ENCODE peak calls at places on chromosomes 6 and 20, in six cellular contexts. H, G, T, X, R and P are unnamed samples.

GRCh38 chr20:16263582-16263981 is 309.7 kb downstream of the KIF16B start:
- DNase-seq in H (no peak), T (no peak), R (no peak), X (no peak), G (no peak), P (no peak)

GRCh38 chr6:40882321-40882720 is 156.7 kb downstream of the UNC5CL start:
- DNase-seq in T (no peak), H (no peak), G (no peak), X (no peak), R (no peak), P (no peak)

GRCh38 chr6:50128420-50129005 is 78.8 kb upstream of the DEFB112 start:
- DNase-seq in T (no peak), H (peak; percentile 37), G (no peak), R (peak; percentile 8), X (no peak), P (no peak)

GRCh38 chr6:292506-293184 is 358 bp downstream of the DUSP22 start:
- DNase-seq in X (peak; percentile 60), R (peak; percentile 55), T (no peak), G (no peak), H (peak; percentile 46), P (no peak)

GRCh38 chr6:3001773-3002293 is 2.1 kb downstream of the NQO2 start:
- DNase-seq in G (no peak), X (no peak), H (peak; percentile 76), T (no peak), R (peak; percentile 84), P (peak; percentile 84)

GRCh38 chr20:11469795-11470495 is 447.7 kb upstream of the BTBD3 start:
- DNase-seq in H (peak; percentile 23), X (no peak), G (no peak), R (no peak), T (no peak), P (no peak)

GRCh38 chr6:22126910-22127309 is 169.9 kb downstream of the PRL start:
- DNase-seq in X (no peak), H (no peak), R (no peak), T (no peak), G (no peak), P (no peak)

GRCh38 chr6:101322921-101323320 is 70.6 kb upstream of the GRIK2 start:
- DNase-seq in X (no peak), G (no peak), T (no peak), R (no peak), H (no peak), P (no peak)

GRCh38 chr6:127273499-127273898 is 6.8 kb downstream of the RNF146 start:
- DNase-seq in T (no peak), X (no peak), H (no peak), R (no peak), G (no peak), P (no peak)

GRCh38 chr6:23465912-23466311 is 660.1 kb upstream of the NRSN1 start:
- DNase-seq in H (no peak), X (no peak), T (no peak), R (no peak), G (no peak), P (no peak)

GRCh38 chr6:86459978-86460377 is 477.4 kb upstream of the HTR1E start:
- DNase-seq in T (no peak), H (no peak), R (no peak), G (no peak), X (no peak), P (no peak)

GRCh38 chr6:30960907-30961673 is 20.3 kb downstream of the MUCL3 start:
- DNase-seq in T (no peak), X (no peak), R (peak; percentile 9), G (peak; percentile 25), H (peak; percentile 33), P (no peak)

GRCh38 chr20:3209023-3209945 is at the start of gene ITPA:
- DNase-seq in R (peak; percentile 53), G (no peak), X (peak; percentile 52), H (peak; percentile 37), T (peak; percentile 29), P (no peak)

GRCh38 chr6:80618953-80619352 is 512.5 kb downstream of the BCKDHB start:
- DNase-seq in T (no peak), G (no peak), H (peak; percentile 38), R (peak; percentile 46), X (no peak), P (no peak)

GRCh38 chr20:63810730-63811490 is 20.2 kb downstream of the ZBTB46 start:
- DNase-seq in H (no peak), R (no peak), X (no peak), G (no peak), T (no peak), P (no peak)

GRCh38 chr6:110468696-110469095 is 7.7 kb downstream of the SLC22A16 start:
- DNase-seq in T (no peak), R (no peak), X (no peak), G (no peak), H (no peak), P (no peak)

GRCh38 chr6:14598017-14598864 is 480.7 kb downstream of the CD83 start:
- DNase-seq in H (no peak), R (no peak), X (no peak), T (no peak), G (no peak), P (no peak)

GRCh38 chr6:45436544-45437440 is 59.1 kb upstream of the SUPT3H start:
- DNase-seq in G (peak; percentile 70), H (peak; percentile 84), T (no peak), R (peak; percentile 81), X (no peak), P (no peak)

GRCh38 chr6:170223718-170224693 is 66.9 kb downstream of the DLL1 start:
- DNase-seq in T (no peak), R (no peak), G (no peak), H (no peak), X (no peak), P (no peak)

GRCh38 chr6:27684264-27685211 is 211.6 kb upstream of the ZNF184 start:
- DNase-seq in T (no peak), H (peak; percentile 59), X (peak; percentile 51), G (no peak), R (peak; percentile 88), P (peak; percentile 98)

GRCh38 chr6:56808871-56809359 is 146.0 kb upstream of the BEND6 start:
- DNase-seq in R (peak; percentile 98), G (no peak), H (peak; percentile 42), T (no peak), X (no peak), P (peak; percentile 39)

GRCh38 chr6:32666420-32667300 is at the start of gene HLA-DQB1:
- DNase-seq in T (no peak), R (peak; percentile 8), G (peak; percentile 11), X (no peak), H (no peak), P (peak; percentile 10)

GRCh38 chr6:44116643-44117382 is 10.4 kb downstream of the MRPL14 start:
- DNase-seq in H (peak; percentile 86), T (no peak), R (peak; percentile 94), G (peak; percentile 93), X (no peak), P (peak; percentile 22)

GRCh38 chr6:56649782-56650181 is 7.1 kb upstream of the DST start:
- DNase-seq in X (no peak), H (no peak), R (peak; percentile 41), T (no peak), G (no peak), P (no peak)

GRCh38 chr20:63189846-63190559 is 25.9 kb downstream of the YTHDF1 start:
- DNase-seq in X (no peak), H (no peak), R (no peak), G (no peak), T (no peak), P (no peak)

GRCh38 chr6:111013144-111013905 is 31.5 kb downstream of the RPF2 start:
- DNase-seq in X (no peak), G (no peak), R (no peak), T (no peak), H (peak; percentile 32), P (no peak)

GRCh38 chr6:38420207-38420606 is 219.5 kb downstream of the BTBD9 start:
- DNase-seq in T (no peak), R (peak; percentile 48), H (no peak), G (no peak), X (no peak), P (no peak)

GRCh38 chr20:38060536-38060935 is 27.0 kb downstream of the RPRD1B start:
- DNase-seq in T (no peak), X (no peak), G (no peak), H (peak; percentile 5), R (peak; percentile 70), P (no peak)